ENCODE peak calls at places on chromosomes 12 and 14, in seven cellular contexts. N is stomach, V is heart left ventricle, D is body of pancreas, E is sigmoid colon, T is transverse colon, Y is gastrocnemius medialis. G is an unnamed sample.

GRCh38 chr12:52771088-52771487 is 6.1 kb downstream of the KRT76 start:
- DNase-seq in N (no peak), V (no peak), D (no peak), E (no peak), T (no peak), Y (no peak), G (no peak)

GRCh38 chr12:105334001-105334400 is 3.5 kb downstream of the C12orf75 start:
- DNase-seq in N (no peak), V (no peak), D (no peak), E (no peak), T (no peak), Y (no peak), G (no peak)

GRCh38 chr12:75690556-75690955 is 179.1 kb upstream of the KRR1 start:
- DNase-seq in N (no peak), V (no peak), D (no peak), E (no peak), T (no peak), Y (no peak), G (no peak)

GRCh38 chr14:77327111-77327510 is 6.3 kb downstream of the GSTZ1 start:
- DNase-seq in N (no peak), V (no peak), D (no peak), E (peak), T (no peak), Y (no peak), G (no peak)

GRCh38 chr12:65277994-65278575 is 398 bp upstream of the MSRB3 start:
- DNase-seq in N (no peak), V (no peak), D (no peak), E (peak), T (no peak), Y (no peak), G (no peak)

GRCh38 chr14:57845802-57846531 is 19.9 kb downstream of the SLC35F4 start:
- DNase-seq in N (no peak), V (no peak), D (no peak), E (no peak), T (no peak), Y (no peak), G (no peak)

GRCh38 chr12:50929831-50930230 is 22.5 kb upstream of the HIGD1C start:
- DNase-seq in N (no peak), V (no peak), D (no peak), E (no peak), T (no peak), Y (no peak), G (no peak)

GRCh38 chr14:23300687-23301223 is 1.9 kb downstream of the PPP1R3E start:
- DNase-seq in N (no peak), V (peak), D (peak), E (peak), T (peak), Y (peak), G (peak)

GRCh38 chr12:110641512-110641911 is 27.6 kb downstream of the TCTN1 start:
- DNase-seq in N (no peak), V (peak), D (no peak), E (no peak), T (no peak), Y (no peak), G (peak)

GRCh38 chr12:82473111-82473754 is 114.9 kb downstream of the METTL25 start:
- DNase-seq in N (no peak), V (peak), D (no peak), E (no peak), T (no peak), Y (no peak), G (no peak)

GRCh38 chr12:41302979-41303403 is 114.9 kb downstream of the PDZRN4 start:
- DNase-seq in N (no peak), V (no peak), D (no peak), E (no peak), T (no peak), Y (no peak), G (no peak)

GRCh38 chr14:104294628-104294982 is 156.2 kb downstream of the KIF26A start:
- DNase-seq in N (no peak), V (no peak), D (peak), E (no peak), T (peak), Y (no peak), G (no peak)

GRCh38 chr14:29240046-29240445 is 473.5 kb downstream of the FOXG1 start:
- DNase-seq in N (no peak), V (no peak), D (no peak), E (no peak), T (no peak), Y (no peak), G (no peak)

GRCh38 chr12:54201001-54201794 is 12.4 kb upstream of the SMUG1 start:
- DNase-seq in N (peak), V (peak), D (peak), E (peak), T (peak), Y (peak), G (peak)

GRCh38 chr14:99821519-99822165 is 28.4 kb downstream of the EML1 start:
- DNase-seq in N (no peak), V (no peak), D (no peak), E (no peak), T (no peak), Y (no peak), G (peak)

GRCh38 chr14:76201162-76201561 is 49.4 kb downstream of the GPATCH2L start:
- DNase-seq in N (no peak), V (no peak), D (no peak), E (no peak), T (no peak), Y (no peak), G (no peak)

GRCh38 chr14:22099942-22100763 is 426.5 kb upstream of the OR4E1 start:
- DNase-seq in N (peak), V (peak), D (peak), E (peak), T (peak), Y (peak), G (peak)

GRCh38 chr14:60094306-60094897 is 2.7 kb downstream of the PCNX4 start:
- DNase-seq in N (no peak), V (no peak), D (no peak), E (no peak), T (no peak), Y (no peak), G (no peak)

GRCh38 chr12:9404031-9404430 is 195.8 kb upstream of the PZP start:
- DNase-seq in N (no peak), V (no peak), D (no peak), E (no peak), T (no peak), Y (no peak), G (no peak)

GRCh38 chr14:43341921-43342320 is 1165.2 kb downstream of the FSCB start:
- DNase-seq in N (no peak), V (no peak), D (no peak), E (peak), T (no peak), Y (no peak), G (no peak)

GRCh38 chr12:67853204-67853603 is 136.0 kb upstream of the IFNG-AS1 start:
- DNase-seq in N (no peak), V (no peak), D (no peak), E (no peak), T (no peak), Y (no peak), G (no peak)

GRCh38 chr12:3752096-3752709 is 706 bp downstream of the CRACR2A start:
- DNase-seq in N (peak), V (peak), D (peak), E (no peak), T (peak), Y (no peak), G (no peak)

GRCh38 chr12:43501705-43502104 is 50.3 kb downstream of the ADAMTS20 start:
- DNase-seq in N (no peak), V (no peak), D (no peak), E (no peak), T (no peak), Y (no peak), G (no peak)

GRCh38 chr12:3725267-3726115 is 27.4 kb downstream of the CRACR2A start:
- DNase-seq in N (no peak), V (no peak), D (no peak), E (no peak), T (no peak), Y (no peak), G (peak)

GRCh38 chr12:92905811-92906554 is 23.1 kb downstream of the EEA1 start:
- DNase-seq in N (no peak), V (no peak), D (no peak), E (no peak), T (no peak), Y (no peak), G (no peak)

GRCh38 chr12:79973774-79974173 is 38.9 kb upstream of the PPP1R12A start:
- DNase-seq in N (no peak), V (no peak), D (no peak), E (no peak), T (no peak), Y (no peak), G (no peak)
- H3K4me3 ChIP-seq in N (no peak), V (no peak), D (no peak), E (no peak), T (no peak), Y (no peak), G (no peak)

DNA sequence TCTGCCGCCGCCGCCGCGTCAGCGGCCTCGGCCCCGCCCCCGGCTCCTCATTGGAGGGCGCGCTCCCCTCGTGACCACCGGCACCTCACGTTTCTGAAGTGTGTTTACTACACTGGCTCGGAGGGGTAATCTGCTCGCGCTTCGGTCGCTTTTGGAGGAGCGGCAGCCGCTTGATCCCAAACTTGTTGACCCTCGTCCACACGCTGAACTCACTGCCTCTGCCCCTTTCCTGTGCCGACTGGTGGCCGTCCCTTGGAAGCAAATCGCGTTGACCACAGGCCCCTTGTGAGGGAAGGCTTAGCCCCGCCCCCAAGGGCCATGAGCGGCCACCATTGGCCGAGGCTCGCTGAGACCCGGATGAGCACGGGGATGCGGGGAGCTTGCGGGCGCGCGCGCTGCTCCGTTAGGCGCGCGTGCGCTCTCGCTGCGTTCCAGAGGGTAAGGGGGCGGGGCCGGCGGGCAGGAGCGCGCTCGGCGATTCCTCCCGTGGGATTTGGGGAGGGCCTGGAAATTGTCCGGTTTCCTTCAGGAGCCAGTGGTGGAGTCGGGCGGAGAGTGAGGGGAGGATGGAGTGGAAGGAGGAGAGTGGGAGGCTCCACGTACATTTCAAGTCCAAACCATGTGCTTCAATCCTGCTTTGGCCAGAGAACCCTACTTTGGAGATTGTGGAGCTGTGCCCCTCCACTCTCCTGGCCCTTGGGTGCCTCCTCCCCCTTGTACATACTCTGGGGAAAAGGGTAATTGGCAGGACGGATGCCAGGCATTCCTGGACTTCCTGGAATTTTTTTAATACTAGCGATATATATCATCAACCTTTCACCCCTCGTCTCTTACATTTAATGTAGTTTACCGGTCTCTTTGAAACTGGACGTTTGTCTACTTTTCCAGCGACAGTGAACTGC is at the start of gene CRY1:
- DNase-seq in N (peak), V (peak), D (peak), E (peak), T (peak), Y (peak), G (peak)
- TF ChIP-seq POLR2A in N (no peak), V (no peak), D (no peak), E (no peak), T (no peak), Y (no peak), G (peak)

GRCh38 chr12:124443929-124444712 is 123.3 kb downstream of the NCOR2 start:
- DNase-seq in N (no peak), V (peak), D (no peak), E (no peak), T (no peak), Y (no peak), G (no peak)

GRCh38 chr12:124446364-124446763 is 121.0 kb downstream of the NCOR2 start:
- DNase-seq in N (no peak), V (no peak), D (no peak), E (no peak), T (no peak), Y (no peak), G (no peak)

GRCh38 chr12:124442772-124443445 is 124.5 kb downstream of the NCOR2 start:
- DNase-seq in N (no peak), V (peak), D (no peak), E (no peak), T (no peak), Y (no peak), G (peak)

GRCh38 chr12:124445826-124446225 is 121.6 kb downstream of the NCOR2 start:
- DNase-seq in N (no peak), V (no peak), D (no peak), E (no peak), T (no peak), Y (no peak), G (no peak)

GRCh38 chr12:124445121-124445718 is 122.2 kb downstream of the NCOR2 start:
- DNase-seq in N (no peak), V (peak), D (no peak), E (no peak), T (no peak), Y (no peak), G (no peak)
- H3K4me3 ChIP-seq in N (no peak), V (no peak), D (no peak), E (no peak), T (no peak), Y (no peak), G (no peak)

GRCh38 chr14:64844993-64845536 is 34.6 kb downstream of the SPTB start:
- DNase-seq in N (no peak), V (no peak), D (no peak), E (no peak), T (no peak), Y (no peak), G (no peak)

GRCh38 chr14:64841121-64841611 is 38.5 kb downstream of the SPTB start:
- DNase-seq in N (no peak), V (no peak), D (no peak), E (no peak), T (no peak), Y (peak), G (no peak)

GRCh38 chr14:64844272-64844671 is 35.4 kb downstream of the SPTB start:
- DNase-seq in N (no peak), V (no peak), D (no peak), E (no peak), T (no peak), Y (no peak), G (no peak)

GRCh38 chr14:64838656-64839055 is 41.1 kb downstream of the SPTB start:
- DNase-seq in N (no peak), V (no peak), D (no peak), E (no peak), T (no peak), Y (no peak), G (no peak)

DNA sequence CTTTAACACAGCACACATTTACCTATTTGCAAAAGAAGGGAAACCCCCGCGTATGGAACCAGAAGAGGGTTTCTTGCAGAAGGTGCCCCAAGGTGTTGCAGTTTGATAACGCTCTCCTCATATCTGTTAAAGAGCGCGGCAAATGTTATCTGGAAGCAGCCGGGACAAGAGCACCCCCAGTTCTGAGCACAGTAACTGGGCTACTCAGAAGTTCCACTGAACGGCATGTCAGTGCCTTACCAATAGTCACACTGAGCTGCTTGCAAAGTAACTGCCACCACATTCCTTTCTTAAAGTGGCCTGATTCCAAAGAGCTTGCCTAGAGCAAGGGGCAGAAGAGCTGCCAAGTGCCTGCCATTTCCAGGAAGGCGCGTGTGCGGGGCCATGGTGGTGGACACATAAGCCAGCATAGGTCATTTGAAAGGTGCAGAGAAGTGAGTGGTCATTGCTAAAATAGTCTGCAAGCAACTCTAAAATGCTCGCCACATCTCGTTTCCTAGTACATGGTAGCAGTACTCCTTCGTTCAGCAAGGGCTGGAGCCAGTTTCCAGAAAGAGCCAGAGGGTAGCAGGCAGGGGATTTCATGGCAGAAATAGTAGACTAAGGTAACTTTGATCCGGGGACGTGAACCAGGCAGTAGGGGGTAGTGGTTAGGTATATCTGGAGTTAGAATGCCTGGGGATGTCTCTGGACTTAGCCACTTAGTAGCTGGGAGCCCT is 37.8 kb downstream of the SPTB start:
- DNase-seq in N (no peak), V (peak), D (no peak), E (no peak), T (no peak), Y (peak), G (no peak)
- TF ChIP-seq POLR2A in N (no peak), V (peak), D (no peak), E (no peak), T (no peak), Y (peak), G (no peak)

GRCh38 chr12:101703487-101703886 is 6.0 kb downstream of the CHPT1 start:
- DNase-seq in N (no peak), V (no peak), D (no peak), E (no peak), T (no peak), Y (no peak), G (no peak)

GRCh38 chr12:101698782-101699347 is 1.4 kb downstream of the CHPT1 start:
- DNase-seq in N (no peak), V (no peak), D (no peak), E (no peak), T (no peak), Y (no peak), G (no peak)

GRCh38 chr12:101697930-101698781 is 716 bp downstream of the CHPT1 start:
- DNase-seq in N (peak), V (peak), D (peak), E (peak), T (peak), Y (peak), G (peak)

GRCh38 chr12:101697197-101697929 is at the start of gene CHPT1:
- DNase-seq in N (peak), V (peak), D (peak), E (peak), T (peak), Y (peak), G (peak)

DNA sequence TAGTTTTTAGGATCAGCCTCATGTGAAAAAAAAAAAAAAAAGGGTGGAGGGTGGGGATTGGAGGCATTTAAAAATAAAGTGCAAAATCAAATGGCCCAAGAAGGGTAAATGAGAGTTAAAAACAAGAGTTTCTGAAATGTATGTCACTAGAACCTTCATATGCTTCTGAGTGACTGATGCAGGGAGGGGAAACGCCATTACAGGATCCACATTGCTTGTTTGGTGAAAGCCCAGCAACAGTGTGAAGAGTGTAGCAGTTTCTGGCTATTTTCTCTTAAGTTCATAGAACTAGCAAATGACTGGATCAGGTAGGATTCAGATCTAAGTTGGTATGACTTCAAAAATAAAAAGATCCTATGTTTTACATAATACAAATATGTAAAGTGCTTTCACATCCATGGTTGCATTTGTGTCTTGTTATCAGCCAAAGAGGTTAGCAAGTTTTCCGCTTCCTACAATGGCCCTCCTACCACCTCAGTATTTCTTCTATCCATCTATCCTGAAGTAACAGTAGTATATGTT is 2.9 kb downstream of the CHPT1 start:
- DNase-seq in N (no peak), V (no peak), D (no peak), E (no peak), T (no peak), Y (no peak), G (no peak)
- H3K4me3 ChIP-seq in N (peak), V (peak), D (no peak), E (no peak), T (no peak), Y (no peak), G (no peak)

GRCh38 chr12:122062832-122063690 is 15.5 kb upstream of the MLXIP start:
- DNase-seq in N (peak), V (no peak), D (peak), E (peak), T (peak), Y (no peak), G (peak)
- TF ChIP-seq POLR2A in N (no peak), V (no peak), D (peak), E (no peak), T (peak), Y (no peak), G (peak)

DNA sequence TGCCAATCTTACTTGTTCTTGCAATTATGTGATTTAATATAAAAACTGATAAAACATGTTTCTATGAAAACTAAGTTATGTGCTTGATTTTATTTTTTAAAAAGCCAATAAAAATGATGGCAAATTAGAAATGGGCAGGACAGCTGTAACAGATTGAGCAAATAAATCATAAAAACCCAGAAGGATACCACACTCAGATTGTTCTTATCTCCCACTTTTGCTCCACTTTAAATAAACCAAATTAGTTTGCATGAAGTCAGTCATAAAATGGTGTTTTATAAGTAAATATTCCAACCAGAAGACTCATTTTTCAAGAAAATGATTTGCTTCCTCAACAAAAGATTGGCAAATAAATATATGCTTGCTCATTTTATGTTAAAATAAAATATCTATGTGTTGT is 307.9 kb upstream of the G2E3 start:
- DNase-seq in N (no peak), V (no peak), D (no peak), E (no peak), T (no peak), Y (no peak), G (no peak)
- H3K4me3 ChIP-seq in N (no peak), V (no peak), D (no peak), E (no peak), T (no peak), Y (no peak), G (no peak)

GRCh38 chr12:109089683-109090082 is 3.6 kb downstream of the ALKBH2 start:
- DNase-seq in N (no peak), V (no peak), D (no peak), E (no peak), T (no peak), Y (no peak), G (no peak)
- TF ChIP-seq POLR2A in N (no peak), V (no peak), D (no peak), E (no peak), T (no peak), Y (no peak), G (no peak)

GRCh38 chr12:57487055-57487596 is 742 bp upstream of the MARS1 start:
- DNase-seq in N (no peak), V (no peak), D (no peak), E (no peak), T (no peak), Y (no peak), G (no peak)
- H3K4me3 ChIP-seq in N (peak), V (peak), D (no peak), E (peak), T (no peak), Y (peak), G (peak)